ENCODE peak calls at places on chromosomes 4 and X, in ten cellular contexts. I is endothelial cell of umbilical vein, O is GM23338, Y is psoas muscle, A is heart left ventricle, M is mammary epithelial cell, V is neural progenitor cell, R is left ventricle myocardium inferior, C is pancreas, E is astrocyte. F is an unnamed sample.

GRCh38 chr4:1766336-1767057 is 26.6 kb upstream of the FGFR3 start:
- DNase-seq in I (no peak), O (peak; percentile 54), Y (no peak), A (no peak), M (no peak), V (peak; percentile 74), R (no peak), C (peak; percentile 45), E (no peak), F (no peak)

GRCh38 chrX:93242897-93243296 is 430.5 kb downstream of the NAP1L3 start:
- DNase-seq in I (no peak), O (no peak), Y (no peak), A (no peak), M (no peak), V (no peak), R (no peak), C (no peak), E (no peak), F (no peak)

GRCh38 chr4:165364452-165365080 is 14.2 kb upstream of the CPE start:
- DNase-seq in I (no peak), O (no peak), Y (no peak), A (no peak), M (peak; percentile 86), V (no peak), R (no peak), C (no peak), E (peak; percentile 22), F (no peak)

GRCh38 chrX:63932006-63932405 is 147.0 kb upstream of the ARHGEF9 start:
- DNase-seq in I (no peak), O (no peak), Y (no peak), A (no peak), M (no peak), V (no peak), R (no peak), C (no peak), E (no peak), F (no peak)

GRCh38 chr4:3035674-3036073 is 38.7 kb downstream of the HTT-AS start:
- DNase-seq in I (no peak), O (no peak), Y (no peak), A (no peak), M (no peak), V (no peak), R (no peak), C (no peak), E (no peak), F (no peak)

GRCh38 chr4:56550642-56551041 is 45.1 kb downstream of the ARL9 start:
- DNase-seq in I (no peak), O (no peak), Y (no peak), A (no peak), M (no peak), V (no peak), R (no peak), C (no peak), E (no peak), F (no peak)

GRCh38 chrX:109533631-109534030 is 3.0 kb upstream of the NXT2 start:
- DNase-seq in I (peak; percentile 81), O (no peak), Y (no peak), A (no peak), M (peak; percentile 48), V (no peak), R (no peak), C (no peak), E (peak; percentile 4), F (no peak)

GRCh38 chr4:119286377-119287002 is 35.4 kb downstream of the FABP2 start:
- DNase-seq in I (peak; percentile 83), O (peak; percentile 46), Y (no peak), A (no peak), M (peak; percentile 34), V (peak; percentile 38), R (no peak), C (no peak), E (peak; percentile 66), F (no peak)

GRCh38 chr4:136863756-136864155 is 668.5 kb downstream of the PCDH18 start:
- DNase-seq in I (peak; percentile 59), O (peak; percentile 58), Y (no peak), A (no peak), M (no peak), V (peak; percentile 9), R (no peak), C (no peak), E (peak; percentile 12), F (no peak)

GRCh38 chr4:83618431-83618830 is 82.5 kb downstream of the GPAT3 start:
- DNase-seq in I (peak; percentile 45), O (peak; percentile 23), Y (peak; percentile 30), A (no peak), M (peak; percentile 71), V (no peak), R (peak; percentile 28), C (peak; percentile 65), E (peak; percentile 83), F (no peak)

GRCh38 chr4:123398803-123399637 is 2.4 kb downstream of the SPRY1 start:
- DNase-seq in I (peak; percentile 80), O (peak; percentile 63), Y (peak; percentile 51), A (peak; percentile 72), M (peak; percentile 77), V (peak; percentile 79), R (peak; percentile 48), C (peak; percentile 47), E (peak; percentile 68), F (peak; percentile 63)

GRCh38 chr4:43348591-43348990 is 456.1 kb downstream of the GRXCR1 start:
- DNase-seq in I (no peak), O (no peak), Y (no peak), A (no peak), M (no peak), V (no peak), R (no peak), C (no peak), E (no peak), F (no peak)

DNA sequence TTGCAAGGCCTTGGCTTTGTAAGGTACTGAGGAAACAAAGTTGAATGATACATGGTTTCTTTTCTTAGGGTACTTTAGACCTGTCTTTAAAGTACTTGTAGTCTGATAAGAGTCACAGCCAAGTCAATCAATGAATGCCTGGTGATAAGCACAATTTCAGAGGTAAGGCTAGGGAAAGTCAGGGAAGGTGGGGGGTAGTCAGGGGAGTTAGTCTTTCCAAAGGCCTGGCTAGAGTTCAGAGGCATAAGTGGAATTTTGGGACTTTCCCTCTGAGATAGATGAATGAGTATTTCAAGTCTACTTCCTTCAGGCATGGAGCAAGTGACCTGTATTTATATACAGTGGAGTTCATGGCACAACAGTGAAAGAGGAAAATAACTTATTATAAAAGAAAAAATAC is 78.3 kb downstream of the SLC4A4 start:
- DNase-seq in I (no peak), O (no peak), Y (no peak), A (no peak), M (no peak), V (no peak), R (no peak), C (no peak), E (no peak), F (no peak)
- TF ChIP-seq CTCF in I (no peak), O (no peak), Y (no peak), A (no peak), M (no peak), V (no peak), R (no peak), C (no peak), E (no peak), F (no peak)

DNA sequence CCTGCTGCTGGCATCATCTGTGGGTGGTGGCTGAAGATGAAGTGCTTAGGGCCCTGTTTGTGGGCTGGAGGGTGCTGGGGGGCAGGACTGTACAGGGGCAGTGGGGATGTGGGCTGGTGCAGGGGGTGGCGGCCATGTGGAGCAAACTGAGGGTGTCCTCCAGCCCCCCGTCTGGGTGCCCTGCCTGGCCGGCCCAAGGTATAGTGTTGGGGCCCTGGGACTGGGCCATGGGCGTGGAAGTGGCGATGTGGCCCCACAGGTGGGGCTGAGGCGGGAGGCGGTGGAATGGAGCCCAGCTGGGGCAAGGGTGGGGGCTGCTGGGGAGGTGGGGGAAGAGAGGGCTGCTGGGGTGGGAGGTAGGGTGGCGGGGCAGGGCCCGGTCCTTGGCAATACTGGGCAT is 9.5 kb upstream of the KDM5C start:
- DNase-seq in I (no peak), O (no peak), Y (no peak), A (no peak), M (no peak), V (no peak), R (no peak), C (no peak), E (no peak), F (no peak)
- H3K27me3 ChIP-seq in I (no peaks in the 10 kb centered on the region), O (no peaks in the 10 kb centered on the region), Y (no peaks in the 10 kb centered on the region), A (no peaks in the 10 kb centered on the region), M (peaks cover 2% of the 10 kb centered on the region), V (no peaks in the 10 kb centered on the region), R (no peaks in the 10 kb centered on the region), C (no peaks in the 10 kb centered on the region), E (no peaks in the 10 kb centered on the region), F (no peaks in the 10 kb centered on the region)

DNA sequence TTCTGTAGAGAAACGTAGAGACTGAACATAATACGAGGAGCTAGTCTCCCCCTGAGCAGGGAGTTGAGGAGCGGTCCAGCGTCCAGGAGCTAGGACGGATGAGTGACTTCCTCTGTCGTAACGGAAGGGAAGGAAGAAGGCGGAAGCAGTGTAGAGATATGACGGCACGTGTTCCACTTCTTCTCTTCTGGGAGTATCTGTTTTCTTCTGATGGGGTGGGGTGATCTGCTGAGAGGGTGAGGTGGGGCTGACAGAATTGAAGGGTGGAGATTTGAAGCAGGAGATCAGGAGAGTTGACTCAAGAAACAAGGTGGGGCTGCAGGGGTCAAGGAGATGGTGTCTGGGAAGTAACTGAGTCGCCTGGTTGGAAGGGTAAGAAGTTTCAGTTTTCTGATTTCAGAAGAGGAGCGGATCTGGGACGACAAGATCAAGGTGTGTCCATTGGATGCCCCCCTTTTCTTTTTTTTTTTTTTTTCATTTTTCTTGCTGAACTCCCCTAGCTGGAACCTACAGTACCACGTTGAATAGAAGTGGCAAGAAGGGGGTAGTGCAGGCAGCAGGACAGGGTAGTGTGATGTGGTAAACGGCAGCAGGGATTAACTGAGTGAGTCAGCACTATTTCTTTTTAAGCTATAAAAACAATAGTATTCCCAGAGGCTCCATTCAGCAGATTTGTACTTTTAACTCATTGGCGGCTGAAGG is 50.7 kb upstream of the SETD7 start:
- DNase-seq in I (no peak), O (no peak), Y (no peak), A (no peak), M (peak; percentile 14), V (no peak), R (no peak), C (no peak), E (peak; percentile 25), F (no peak)
- TF ChIP-seq CTCF in I (no peak), O (no peak), Y (peak; percentile 11), A (no peak), M (no peak), V (no peak), R (no peak), C (no peak), E (no peak), F (peak; percentile 22)

GRCh38 chrX:74922922-74923321 is 2.3 kb downstream of the NEXMIF start:
- DNase-seq in I (no peak), O (no peak), Y (no peak), A (no peak), M (no peak), V (no peak), R (no peak), C (no peak), E (no peak), F (no peak)

GRCh38 chrX:74925210-74926088 is at the start of gene NEXMIF:
- DNase-seq in I (no peak), O (peak; percentile 69), Y (no peak), A (peak; percentile 37), M (no peak), V (peak; percentile 81), R (peak; percentile 18), C (peak; percentile 18), E (peak; percentile 0), F (no peak)

GRCh38 chrX:74923942-74924448 is 1.3 kb downstream of the NEXMIF start:
- DNase-seq in I (no peak), O (peak; percentile 37), Y (peak; percentile 29), A (peak; percentile 40), M (no peak), V (peak; percentile 50), R (no peak), C (peak; percentile 3), E (no peak), F (peak; percentile 64)

GRCh38 chrX:74924449-74925209 is 623 bp downstream of the NEXMIF start:
- DNase-seq in I (peak; percentile 5), O (peak; percentile 50), Y (peak; percentile 33), A (peak; percentile 57), M (peak; percentile 23), V (peak; percentile 52), R (peak; percentile 15), C (peak; percentile 50), E (peak; percentile 1), F (peak; percentile 33)
- H3K27me3 ChIP-seq in I (peaks cover 14% of the 10 kb centered on the region), O (peaks cover 40% of the 10 kb centered on the region), Y (no peaks in the 10 kb centered on the region), A (peaks cover 14% of the 10 kb centered on the region), M (peaks cover 8% of the 10 kb centered on the region), V (peaks cover 37% of the 10 kb centered on the region), R (peaks cover 16% of the 10 kb centered on the region), C (peaks cover 3% of the 10 kb centered on the region), E (peaks cover 5% of the 10 kb centered on the region), F (no peaks in the 10 kb centered on the region)

F was measured in tibial artery.